ENCODE peak calls at places on chromosome 10, in seven cellular contexts. One of them, this sample, is unnamed. For H3K4me1 and H3K79me1, the result is how much of the 10 kb centered on the place peaks cover.

GRCh38 chr10:26439436-26440090 is 1.4 kb downstream of the APBB1IP start:
- DNase-seq in neuronal stem cell: no peak
- DNase-seq in IMR-90: no peak
- DNase-seq in H1: no peak
- DNase-seq in mesenchymal stem cell: no peak
- DNase-seq in trophoblast cell: peak
- DNase-seq in mesendoderm: no peak
- DNase-seq in this sample: no peak

GRCh38 chr10:48613015-48613414 is 8.1 kb upstream of the ARHGAP22 start:
- DNase-seq in neuronal stem cell: no peak
- DNase-seq in IMR-90: peak
- DNase-seq in H1: no peak
- DNase-seq in mesenchymal stem cell: peak
- DNase-seq in trophoblast cell: no peak
- DNase-seq in mesendoderm: no peak
- DNase-seq in this sample: no peak

GRCh38 chr10:129963076-129963830 is 821 bp downstream of the EBF3 start:
- DNase-seq in neuronal stem cell: peak
- DNase-seq in IMR-90: peak
- DNase-seq in H1: peak
- DNase-seq in mesenchymal stem cell: peak
- DNase-seq in trophoblast cell: peak
- DNase-seq in mesendoderm: peak
- DNase-seq in this sample: peak

GRCh38 chr10:109277456-109277855 is 645.9 kb downstream of the XPNPEP1 start:
- DNase-seq in neuronal stem cell: no peak
- DNase-seq in IMR-90: peak
- DNase-seq in H1: no peak
- DNase-seq in mesenchymal stem cell: no peak
- DNase-seq in trophoblast cell: no peak
- DNase-seq in mesendoderm: no peak
- DNase-seq in this sample: no peak

GRCh38 chr10:61752111-61753011 is 89.6 kb downstream of the CABCOCO1 start:
- DNase-seq in neuronal stem cell: no peak
- DNase-seq in IMR-90: peak
- DNase-seq in H1: no peak
- DNase-seq in mesenchymal stem cell: peak
- DNase-seq in trophoblast cell: no peak
- DNase-seq in mesendoderm: no peak
- DNase-seq in this sample: no peak

GRCh38 chr10:22451346-22451745 is 106.0 kb downstream of the SPAG6 start:
- DNase-seq in neuronal stem cell: no peak
- DNase-seq in IMR-90: no peak
- DNase-seq in H1: no peak
- DNase-seq in mesenchymal stem cell: no peak
- DNase-seq in trophoblast cell: peak
- DNase-seq in mesendoderm: no peak
- DNase-seq in this sample: no peak

GRCh38 chr10:112580267-112580666 is 133.3 kb downstream of the VTI1A start:
- DNase-seq in neuronal stem cell: no peak
- DNase-seq in IMR-90: no peak
- DNase-seq in H1: no peak
- DNase-seq in mesenchymal stem cell: no peak
- DNase-seq in trophoblast cell: no peak
- DNase-seq in mesendoderm: peak
- DNase-seq in this sample: no peak

GRCh38 chr10:61063911-61064310 is 119.9 kb upstream of the RHOBTB1 start:
- DNase-seq in neuronal stem cell: no peak
- DNase-seq in IMR-90: peak
- DNase-seq in H1: no peak
- DNase-seq in mesenchymal stem cell: no peak
- DNase-seq in trophoblast cell: no peak
- DNase-seq in mesendoderm: no peak
- DNase-seq in this sample: no peak

GRCh38 chr10:124032982-124033886 is 60.2 kb downstream of the CHST15 start:
- DNase-seq in neuronal stem cell: no peak
- DNase-seq in IMR-90: peak
- DNase-seq in H1: no peak
- DNase-seq in mesenchymal stem cell: peak
- DNase-seq in trophoblast cell: peak
- DNase-seq in mesendoderm: peak
- DNase-seq in this sample: no peak

GRCh38 chr10:117653170-117653515 is 110.6 kb downstream of the EMX2 start:
- DNase-seq in neuronal stem cell: no peak
- DNase-seq in IMR-90: peak
- DNase-seq in H1: no peak
- DNase-seq in mesenchymal stem cell: peak
- DNase-seq in trophoblast cell: peak
- DNase-seq in mesendoderm: no peak
- DNase-seq in this sample: no peak

GRCh38 chr10:75803816-75804576 is 372.6 kb downstream of the LRMDA start:
- DNase-seq in neuronal stem cell: no peak
- DNase-seq in IMR-90: no peak
- DNase-seq in H1: no peak
- DNase-seq in mesenchymal stem cell: no peak
- DNase-seq in trophoblast cell: no peak
- DNase-seq in mesendoderm: no peak
- DNase-seq in this sample: no peak

GRCh38 chr10:43265799-43266721 is 805 bp downstream of the RASGEF1A start:
- DNase-seq in neuronal stem cell: no peak
- DNase-seq in IMR-90: no peak
- DNase-seq in H1: peak
- DNase-seq in mesenchymal stem cell: no peak
- DNase-seq in trophoblast cell: peak
- DNase-seq in mesendoderm: peak
- DNase-seq in this sample: peak

GRCh38 chr10:19421664-19422063 is 373.1 kb downstream of the MALRD1 start:
- DNase-seq in neuronal stem cell: no peak
- DNase-seq in IMR-90: no peak
- DNase-seq in H1: no peak
- DNase-seq in mesenchymal stem cell: no peak
- DNase-seq in trophoblast cell: no peak
- DNase-seq in mesendoderm: no peak
- DNase-seq in this sample: no peak

GRCh38 chr10:49749556-49750491 is 12.3 kb downstream of the OGDHL start:
- DNase-seq in neuronal stem cell: no peak
- DNase-seq in IMR-90: no peak
- DNase-seq in H1: no peak
- DNase-seq in mesenchymal stem cell: no peak
- DNase-seq in trophoblast cell: no peak
- DNase-seq in mesendoderm: no peak
- DNase-seq in this sample: peak

GRCh38 chr10:77147871-77148270 is 489.7 kb downstream of the KCNMA1 start:
- DNase-seq in neuronal stem cell: no peak
- DNase-seq in IMR-90: no peak
- DNase-seq in H1: no peak
- DNase-seq in mesenchymal stem cell: no peak
- DNase-seq in trophoblast cell: no peak
- DNase-seq in mesendoderm: no peak
- DNase-seq in this sample: no peak

GRCh38 chr10:96587255-96588059 is 645 bp upstream of the TM9SF3 start:
- DNase-seq in neuronal stem cell: no peak
- DNase-seq in IMR-90: peak
- DNase-seq in H1: no peak
- DNase-seq in mesenchymal stem cell: peak
- DNase-seq in trophoblast cell: peak
- DNase-seq in mesendoderm: peak
- DNase-seq in this sample: no peak

GRCh38 chr10:91200314-91201212 is 19.9 kb upstream of the PCGF5 start:
- DNase-seq in neuronal stem cell: no peak
- DNase-seq in IMR-90: no peak
- DNase-seq in H1: no peak
- DNase-seq in mesenchymal stem cell: no peak
- DNase-seq in trophoblast cell: no peak
- DNase-seq in mesendoderm: no peak
- DNase-seq in this sample: no peak

GRCh38 chr10:73159038-73159648 is 8.7 kb downstream of the ECD start:
- DNase-seq in neuronal stem cell: peak
- DNase-seq in IMR-90: peak
- DNase-seq in H1: peak
- DNase-seq in mesenchymal stem cell: peak
- DNase-seq in trophoblast cell: peak
- DNase-seq in mesendoderm: peak
- DNase-seq in this sample: peak

GRCh38 chr10:119778776-119779445 is 53.1 kb downstream of the INPP5F start:
- DNase-seq in neuronal stem cell: no peak
- DNase-seq in IMR-90: no peak
- DNase-seq in H1: no peak
- DNase-seq in mesenchymal stem cell: no peak
- DNase-seq in trophoblast cell: peak
- DNase-seq in mesendoderm: no peak
- DNase-seq in this sample: no peak

GRCh38 chr10:28508304-28508925 is 24.5 kb upstream of the WAC start:
- DNase-seq in neuronal stem cell: no peak
- DNase-seq in IMR-90: no peak
- DNase-seq in H1: no peak
- DNase-seq in mesenchymal stem cell: no peak
- DNase-seq in trophoblast cell: no peak
- DNase-seq in mesendoderm: no peak
- DNase-seq in this sample: no peak

GRCh38 chr10:74337330-74338016 is 186.5 kb downstream of the ADK start:
- DNase-seq in neuronal stem cell: no peak
- DNase-seq in IMR-90: no peak
- DNase-seq in H1: no peak
- DNase-seq in mesenchymal stem cell: peak
- DNase-seq in trophoblast cell: no peak
- DNase-seq in mesendoderm: no peak
- DNase-seq in this sample: no peak

GRCh38 chr10:103840747-103841085 is 14.7 kb downstream of the SH3PXD2A start:
- DNase-seq in neuronal stem cell: no peak
- DNase-seq in IMR-90: no peak
- DNase-seq in H1: no peak
- DNase-seq in mesenchymal stem cell: no peak
- DNase-seq in trophoblast cell: no peak
- DNase-seq in mesendoderm: peak
- DNase-seq in this sample: no peak

GRCh38 chr10:97025613-97026242 is 160.0 kb downstream of the SLIT1 start:
- DNase-seq in neuronal stem cell: peak
- DNase-seq in IMR-90: peak
- DNase-seq in H1: peak
- DNase-seq in mesenchymal stem cell: peak
- DNase-seq in trophoblast cell: peak
- DNase-seq in mesendoderm: peak
- DNase-seq in this sample: peak

GRCh38 chr10:693506-693905 is 4.0 kb upstream of the DIP2C start:
- DNase-seq in neuronal stem cell: no peak
- DNase-seq in IMR-90: peak
- DNase-seq in H1: no peak
- DNase-seq in mesenchymal stem cell: no peak
- DNase-seq in trophoblast cell: no peak
- DNase-seq in mesendoderm: no peak
- DNase-seq in this sample: no peak

GRCh38 chr10:71436268-71436922 is 39.7 kb downstream of the CDH23 start:
- DNase-seq in neuronal stem cell: no peak
- DNase-seq in IMR-90: no peak
- DNase-seq in H1: no peak
- DNase-seq in mesenchymal stem cell: no peak
- DNase-seq in trophoblast cell: no peak
- DNase-seq in mesendoderm: no peak
- DNase-seq in this sample: no peak

GRCh38 chr10:122515588-122516231 is 44.8 kb upstream of the DMBT1 start:
- DNase-seq in neuronal stem cell: no peak
- DNase-seq in IMR-90: peak
- DNase-seq in H1: no peak
- DNase-seq in mesenchymal stem cell: no peak
- DNase-seq in trophoblast cell: no peak
- DNase-seq in mesendoderm: no peak
- DNase-seq in this sample: no peak

GRCh38 chr10:3757638-3758490 is 27.1 kb downstream of the KLF6 start:
- DNase-seq in neuronal stem cell: no peak
- DNase-seq in IMR-90: no peak
- DNase-seq in H1: no peak
- DNase-seq in mesenchymal stem cell: peak
- DNase-seq in trophoblast cell: peak
- DNase-seq in mesendoderm: no peak
- DNase-seq in this sample: peak

GRCh38 chr10:7314068-7314646 is 96.7 kb downstream of the SFMBT2 start:
- DNase-seq in neuronal stem cell: no peak
- DNase-seq in IMR-90: no peak
- DNase-seq in H1: no peak
- DNase-seq in mesenchymal stem cell: peak
- DNase-seq in trophoblast cell: no peak
- DNase-seq in mesendoderm: no peak
- DNase-seq in this sample: no peak
- H3K18ac ChIP-seq in neuronal stem cell: no peak
- H3K18ac ChIP-seq in IMR-90: no peak
- H3K18ac ChIP-seq in H1: no peak
- H3K18ac ChIP-seq in mesenchymal stem cell: no peak
- H3K18ac ChIP-seq in trophoblast cell: no peak
- H3K18ac ChIP-seq in mesendoderm: no peak
- H3K18ac ChIP-seq in this sample: no peak

GRCh38 chr10:5959116-5959515 is 18.2 kb downstream of the IL15RA start:
- DNase-seq in neuronal stem cell: no peak
- DNase-seq in IMR-90: no peak
- DNase-seq in H1: no peak
- DNase-seq in mesenchymal stem cell: no peak
- DNase-seq in trophoblast cell: peak
- DNase-seq in mesendoderm: no peak
- DNase-seq in this sample: peak
- H3K4me1 ChIP-seq in neuronal stem cell: under half
- H3K4me1 ChIP-seq in IMR-90: under half
- H3K4me1 ChIP-seq in H1: under half
- H3K4me1 ChIP-seq in mesenchymal stem cell: under half
- H3K4me1 ChIP-seq in trophoblast cell: under half
- H3K4me1 ChIP-seq in mesendoderm: under half
- H3K4me1 ChIP-seq in this sample: under half

DNA sequence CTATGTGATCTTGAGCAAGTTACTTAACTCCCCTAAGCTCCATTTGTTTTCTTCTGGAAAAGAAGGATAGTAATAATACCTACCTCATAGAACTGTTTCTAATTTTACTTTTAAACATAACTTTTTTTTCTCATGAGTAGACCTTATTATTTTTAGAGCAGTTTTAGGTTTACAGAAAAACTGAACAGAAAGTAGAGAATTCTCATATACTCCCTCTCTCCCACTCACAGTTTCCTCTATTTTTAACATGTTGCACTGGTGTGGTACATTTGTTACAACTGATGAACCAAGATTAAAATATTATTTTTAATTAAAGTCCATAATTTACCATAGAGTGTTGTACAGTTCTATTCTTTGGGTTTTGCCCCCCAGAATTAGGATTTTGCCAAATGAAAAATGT is 221.3 kb upstream of the CSTF2T start:
- DNase-seq in neuronal stem cell: no peak
- DNase-seq in IMR-90: no peak
- DNase-seq in H1: no peak
- DNase-seq in mesenchymal stem cell: no peak
- DNase-seq in trophoblast cell: no peak
- DNase-seq in mesendoderm: no peak
- DNase-seq in this sample: no peak
- H3K79me1 ChIP-seq in neuronal stem cell: under half
- H3K79me1 ChIP-seq in IMR-90: under half
- H3K79me1 ChIP-seq in H1: under half
- H3K79me1 ChIP-seq in mesenchymal stem cell: under half
- H3K79me1 ChIP-seq in trophoblast cell: under half
- H3K79me1 ChIP-seq in mesendoderm: under half
- H3K79me1 ChIP-seq in this sample: under half

GRCh38 chr10:33473688-33474087 is 139.2 kb upstream of the NRP1 start:
- DNase-seq in neuronal stem cell: no peak
- DNase-seq in IMR-90: no peak
- DNase-seq in H1: no peak
- DNase-seq in mesenchymal stem cell: no peak
- DNase-seq in trophoblast cell: no peak
- DNase-seq in mesendoderm: no peak
- DNase-seq in this sample: no peak
- H3K18ac ChIP-seq in neuronal stem cell: no peak
- H3K18ac ChIP-seq in IMR-90: no peak
- H3K18ac ChIP-seq in H1: no peak
- H3K18ac ChIP-seq in mesenchymal stem cell: no peak
- H3K18ac ChIP-seq in trophoblast cell: no peak
- H3K18ac ChIP-seq in mesendoderm: no peak
- H3K18ac ChIP-seq in this sample: no peak

GRCh38 chr10:125087191-125087896 is 73.0 kb downstream of the CTBP2 start:
- DNase-seq in neuronal stem cell: no peak
- DNase-seq in IMR-90: no peak
- DNase-seq in H1: no peak
- DNase-seq in mesenchymal stem cell: no peak
- DNase-seq in trophoblast cell: no peak
- DNase-seq in mesendoderm: no peak
- DNase-seq in this sample: no peak
- H3K4me1 ChIP-seq in neuronal stem cell: under half
- H3K4me1 ChIP-seq in IMR-90: under half
- H3K4me1 ChIP-seq in H1: under half
- H3K4me1 ChIP-seq in mesenchymal stem cell: under half
- H3K4me1 ChIP-seq in trophoblast cell: under half
- H3K4me1 ChIP-seq in mesendoderm: under half
- H3K4me1 ChIP-seq in this sample: under half

This sample was measured in H9.